ENCODE peak calls at places on chromosomes 6 and 20, in eight cellular contexts. X is ovary; Y is AG04450; T is GM12864; D is CD8-positive, alpha-beta T cell; H is skeletal muscle cell; U is NB4; Z is CD8-positive, alpha-beta memory T cell. O is an unnamed sample.
A peak's percentile ranks its signal among the peaks of the same experiment; 100 is the strongest.

GRCh38 chr20:61608275-61609085 is 356.4 kb downstream of the CDH4 start:
- DNase-seq in Y (no peak), X (no peak), Z (no peak), U (peak; percentile 42), T (no peak), D (no peak), H (no peak), O (no peak)

GRCh38 chr6:56400273-56400672 is 152.9 kb upstream of the COL21A1 start:
- DNase-seq in Y (no peak), H (no peak), U (no peak), T (no peak), D (no peak), X (no peak), Z (no peak), O (no peak)

GRCh38 chr6:88662163-88662580 is 301.2 kb downstream of the RNGTT start:
- DNase-seq in U (no peak), Y (no peak), D (no peak), Z (no peak), H (no peak), X (no peak), T (peak; percentile 39), O (peak; percentile 73)

GRCh38 chr6:134534708-134535149 is 216.8 kb upstream of the SGK1 start:
- DNase-seq in Z (no peak), D (peak; percentile 17), U (no peak), T (no peak), X (no peak), H (no peak), Y (no peak), O (no peak)

GRCh38 chr6:87590989-87591388 is 1.1 kb downstream of the ORC3 start:
- DNase-seq in X (no peak), D (no peak), U (peak; percentile 12), Z (no peak), Y (no peak), H (no peak), T (no peak), O (no peak)

GRCh38 chr6:155498370-155498769 is 42.7 kb upstream of the NOX3 start:
- DNase-seq in Y (no peak), D (no peak), U (peak; percentile 11), H (no peak), T (no peak), X (no peak), Z (no peak), O (no peak)

GRCh38 chr6:31356216-31356945 is 598 bp downstream of the HLA-B start:
- DNase-seq in X (peak; percentile 72), Z (no peak), T (no peak), U (peak; percentile 25), H (no peak), D (peak; percentile 36), Y (no peak), O (peak; percentile 75)

GRCh38 chr6:167093922-167094432 is 28.9 kb upstream of the CCR6 start:
- DNase-seq in X (no peak), H (no peak), D (peak; percentile 66), U (peak; percentile 72), Y (no peak), T (peak; percentile 80), Z (peak; percentile 68), O (peak; percentile 93)

GRCh38 chr6:149147939-149148718 is 169.4 kb upstream of the TAB2 start:
- DNase-seq in X (no peak), H (no peak), D (no peak), U (no peak), Y (no peak), T (no peak), Z (no peak), O (peak; percentile 34)
- H3K4me3 ChIP-seq in X (no peak overlapping the region), H (no peak overlapping the region), D (no peak overlapping the region), U (no peak overlapping the region), Y (no peak overlapping the region), T (no peak overlapping the region), Z (peak overlapping the region; percentile 6), O (no peak overlapping the region)

GRCh38 chr6:152576525-152576924 is 60.6 kb downstream of the SYNE1 start:
- DNase-seq in Y (no peak), U (no peak), T (no peak), D (no peak), Z (no peak), H (no peak), X (no peak), O (no peak)

GRCh38 chr6:152572395-152573061 is 64.6 kb downstream of the SYNE1 start:
- DNase-seq in Z (no peak), U (no peak), D (no peak), X (no peak), Y (no peak), H (peak; percentile 20), T (no peak), O (no peak)

GRCh38 chr6:152575186-152575585 is 62.0 kb downstream of the SYNE1 start:
- DNase-seq in U (no peak), T (no peak), Z (no peak), H (no peak), X (no peak), Y (no peak), D (no peak), O (no peak)

GRCh38 chr6:152573762-152574161 is 63.4 kb downstream of the SYNE1 start:
- DNase-seq in D (no peak), H (no peak), T (no peak), Y (no peak), X (no peak), Z (no peak), U (no peak), O (no peak)

GRCh38 chr6:152575621-152576150 is 61.5 kb downstream of the SYNE1 start:
- DNase-seq in Z (no peak), T (no peak), H (no peak), X (no peak), U (peak; percentile 10), D (no peak), Y (no peak), O (peak; percentile 36)
- H3K4me3 ChIP-seq in Z (no peak overlapping the region), T (no peak overlapping the region), H (no peak overlapping the region), X (no peak overlapping the region), U (no peak overlapping the region), D (no peak overlapping the region), Y (no peak overlapping the region), O (no peak overlapping the region)

GRCh38 chr6:48111143-48111506 is at the start of gene PTCHD4:
- DNase-seq in Z (no peak), U (no peak), T (no peak), D (no peak), Y (peak; percentile 6), H (peak; percentile 35), X (no peak), O (peak; percentile 8)
- H3K4me3 ChIP-seq in Z (no peak within 1 kb of the TSS), U (no peak within 1 kb of the TSS), T (no peak within 1 kb of the TSS), D (no peak within 1 kb of the TSS), Y (peak within 1 kb of the TSS; percentile 55), H (peak within 1 kb of the TSS; percentile 49), X (peak within 1 kb of the TSS; percentile 1), O (peak within 1 kb of the TSS; percentile 7)

GRCh38 chr6:4021862-4022715 is 56.8 kb downstream of the FAM217A start:
- DNase-seq in Z (no peak), U (no peak), H (no peak), D (peak; percentile 17), T (no peak), Y (no peak), X (no peak), O (no peak)

GRCh38 chr6:4021133-4021861 is 57.6 kb downstream of the FAM217A start:
- DNase-seq in X (peak; percentile 92), T (peak; percentile 91), D (peak; percentile 81), H (peak; percentile 92), Z (peak; percentile 75), U (peak; percentile 99), Y (peak; percentile 91), O (peak; percentile 96)

GRCh38 chr6:4018194-4019111 is 60.5 kb downstream of the FAM217A start:
- DNase-seq in D (peak; percentile 96), H (peak; percentile 87), Z (peak; percentile 92), U (peak; percentile 99), Y (peak; percentile 84), X (peak; percentile 96), T (peak; percentile 90), O (peak; percentile 98)

GRCh38 chr6:4023240-4023639 is 55.7 kb downstream of the FAM217A start:
- DNase-seq in Z (no peak), D (no peak), T (no peak), U (no peak), Y (no peak), X (no peak), H (no peak), O (peak; percentile 21)

GRCh38 chr6:4020822-4021132 is 58.2 kb downstream of the FAM217A start:
- DNase-seq in U (no peak), D (no peak), H (no peak), X (no peak), Y (no peak), Z (no peak), T (no peak), O (no peak)
- H3K4me3 ChIP-seq in U (peak overlapping the region; percentile 83), D (peak overlapping the region; percentile 84), H (peak overlapping the region; percentile 75), X (peak overlapping the region; percentile 63), Y (peak overlapping the region; percentile 91), Z (peak overlapping the region; percentile 79), T (peak overlapping the region; percentile 89), O (peak overlapping the region; percentile 71)

GRCh38 chr20:10540636-10541493 is 105.8 kb downstream of the SLX4IP start:
- DNase-seq in T (no peak), Z (no peak), Y (no peak), X (no peak), D (no peak), H (peak; percentile 70), U (peak; percentile 28), O (no peak)
- H3K4me3 ChIP-seq in T (no peak overlapping the region), Z (no peak overlapping the region), Y (no peak overlapping the region), X (no peak overlapping the region), D (no peak overlapping the region), H (no peak overlapping the region), U (no peak overlapping the region), O (no peak overlapping the region)